ENCODE peak calls at places on chromosomes 1 and 21, in six cellular contexts. One of them, this sample, is unnamed.

GRCh38 chr21:24369278-24369677 is 1238.0 kb downstream of the MRPL39 start:
- DNase-seq in suprapubic skin: no peak
- DNase-seq in psoas muscle: no peak
- DNase-seq in fibroblast of mammary gland: no peak
- DNase-seq in lung: no peak
- DNase-seq in HFF-Myc: no peak
- DNase-seq in this sample: no peak

GRCh38 chr1:57393058-57393457 is 30.8 kb downstream of the DAB1 start:
- DNase-seq in suprapubic skin: no peak
- DNase-seq in psoas muscle: no peak
- DNase-seq in fibroblast of mammary gland: no peak
- DNase-seq in lung: no peak
- DNase-seq in HFF-Myc: no peak
- DNase-seq in this sample: no peak

GRCh38 chr1:208239518-208240381 is 4.4 kb downstream of the PLXNA2 start:
- DNase-seq in suprapubic skin: no peak
- DNase-seq in psoas muscle: no peak
- DNase-seq in fibroblast of mammary gland: no peak
- DNase-seq in lung: no peak
- DNase-seq in HFF-Myc: no peak
- DNase-seq in this sample: no peak

GRCh38 chr1:58836396-58836795 is 52.5 kb upstream of the JUN start:
- DNase-seq in suprapubic skin: no peak
- DNase-seq in psoas muscle: no peak
- DNase-seq in fibroblast of mammary gland: peak
- DNase-seq in lung: no peak
- DNase-seq in HFF-Myc: no peak
- DNase-seq in this sample: no peak

GRCh38 chr1:111486431-111486830 is 12.6 kb downstream of the C1orf162 start:
- DNase-seq in suprapubic skin: no peak
- DNase-seq in psoas muscle: no peak
- DNase-seq in fibroblast of mammary gland: no peak
- DNase-seq in lung: no peak
- DNase-seq in HFF-Myc: no peak
- DNase-seq in this sample: no peak

GRCh38 chr1:150551049-150551783 is 2.0 kb downstream of the ADAMTSL4 start:
- DNase-seq in suprapubic skin: no peak
- DNase-seq in psoas muscle: no peak
- DNase-seq in fibroblast of mammary gland: peak
- DNase-seq in lung: no peak
- DNase-seq in HFF-Myc: no peak
- DNase-seq in this sample: no peak

GRCh38 chr1:59433440-59433813 is 136.5 kb downstream of the FGGY start:
- DNase-seq in suprapubic skin: no peak
- DNase-seq in psoas muscle: peak
- DNase-seq in fibroblast of mammary gland: peak
- DNase-seq in lung: no peak
- DNase-seq in HFF-Myc: no peak
- DNase-seq in this sample: no peak

GRCh38 chr1:113930499-113931161 is 1.5 kb downstream of the HIPK1 start:
- DNase-seq in suprapubic skin: no peak
- DNase-seq in psoas muscle: no peak
- DNase-seq in fibroblast of mammary gland: peak
- DNase-seq in lung: no peak
- DNase-seq in HFF-Myc: no peak
- DNase-seq in this sample: no peak

GRCh38 chr1:178500091-178500770 is 3.5 kb upstream of the CLEC20A start:
- DNase-seq in suprapubic skin: no peak
- DNase-seq in psoas muscle: no peak
- DNase-seq in fibroblast of mammary gland: no peak
- DNase-seq in lung: no peak
- DNase-seq in HFF-Myc: no peak
- DNase-seq in this sample: no peak

GRCh38 chr1:93668951-93669350 is 12.7 kb downstream of the BCAR3 start:
- DNase-seq in suprapubic skin: no peak
- DNase-seq in psoas muscle: no peak
- DNase-seq in fibroblast of mammary gland: no peak
- DNase-seq in lung: no peak
- DNase-seq in HFF-Myc: no peak
- DNase-seq in this sample: no peak

GRCh38 chr1:112866151-112866550 is 89.8 kb downstream of the SLC16A1 start:
- DNase-seq in suprapubic skin: no peak
- DNase-seq in psoas muscle: no peak
- DNase-seq in fibroblast of mammary gland: peak
- DNase-seq in lung: no peak
- DNase-seq in HFF-Myc: no peak
- DNase-seq in this sample: no peak

GRCh38 chr1:22089134-22089571 is 36.6 kb downstream of the CDC42 start:
- DNase-seq in suprapubic skin: no peak
- DNase-seq in psoas muscle: no peak
- DNase-seq in fibroblast of mammary gland: no peak
- DNase-seq in lung: no peak
- DNase-seq in HFF-Myc: no peak
- DNase-seq in this sample: no peak

GRCh38 chr1:22093513-22093912 is 41.0 kb downstream of the CDC42 start:
- DNase-seq in suprapubic skin: no peak
- DNase-seq in psoas muscle: no peak
- DNase-seq in fibroblast of mammary gland: no peak
- DNase-seq in lung: no peak
- DNase-seq in HFF-Myc: no peak
- DNase-seq in this sample: no peak

DNA sequence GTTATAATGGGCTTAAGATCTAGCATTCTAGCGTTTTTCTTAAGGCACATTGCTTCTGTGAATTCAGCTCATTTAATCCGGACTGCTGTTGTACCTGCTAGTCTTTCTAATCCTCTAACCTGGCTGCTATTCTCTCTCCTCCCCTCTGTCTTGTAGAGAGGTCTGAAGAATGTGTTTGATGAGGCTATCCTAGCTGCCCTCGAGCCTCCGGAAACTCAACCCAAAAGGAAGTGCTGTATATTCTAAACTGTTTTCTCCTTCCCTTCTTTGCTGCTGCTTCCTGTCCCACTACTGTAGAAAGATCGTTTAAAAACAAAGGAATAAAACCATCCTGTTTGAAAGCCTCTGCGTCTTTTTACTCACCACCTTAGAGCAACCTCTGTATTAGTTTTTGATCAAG is 37.3 kb downstream of the CDC42 start:
- DNase-seq in suprapubic skin: no peak
- DNase-seq in psoas muscle: no peak
- DNase-seq in fibroblast of mammary gland: no peak
- DNase-seq in lung: no peak
- DNase-seq in HFF-Myc: no peak
- DNase-seq in this sample: no peak
- H3K4me3 ChIP-seq in suprapubic skin: no peak
- H3K4me3 ChIP-seq in psoas muscle: peak
- H3K4me3 ChIP-seq in fibroblast of mammary gland: no peak
- H3K4me3 ChIP-seq in lung: no peak
- H3K4me3 ChIP-seq in HFF-Myc: no peak
- H3K4me3 ChIP-seq in this sample: no peak

GRCh38 chr1:65083263-65083896 is 64.6 kb upstream of the AK4 start:
- DNase-seq in suprapubic skin: no peak
- DNase-seq in psoas muscle: no peak
- DNase-seq in fibroblast of mammary gland: peak
- DNase-seq in lung: no peak
- DNase-seq in HFF-Myc: no peak
- DNase-seq in this sample: no peak

GRCh38 chr1:65079941-65080340 is 68.1 kb upstream of the AK4 start:
- DNase-seq in suprapubic skin: no peak
- DNase-seq in psoas muscle: no peak
- DNase-seq in fibroblast of mammary gland: peak
- DNase-seq in lung: no peak
- DNase-seq in HFF-Myc: no peak
- DNase-seq in this sample: no peak

GRCh38 chr1:65082346-65083040 is 65.5 kb upstream of the AK4 start:
- DNase-seq in suprapubic skin: no peak
- DNase-seq in psoas muscle: no peak
- DNase-seq in fibroblast of mammary gland: no peak
- DNase-seq in lung: no peak
- DNase-seq in HFF-Myc: no peak
- DNase-seq in this sample: no peak

GRCh38 chr1:65084068-65084467 is 63.9 kb upstream of the AK4 start:
- DNase-seq in suprapubic skin: no peak
- DNase-seq in psoas muscle: no peak
- DNase-seq in fibroblast of mammary gland: no peak
- DNase-seq in lung: no peak
- DNase-seq in HFF-Myc: no peak
- DNase-seq in this sample: no peak
- TF ChIP-seq CTCF in suprapubic skin: no peak
- TF ChIP-seq CTCF in psoas muscle: no peak
- TF ChIP-seq CTCF in fibroblast of mammary gland: no peak
- TF ChIP-seq CTCF in lung: no peak
- TF ChIP-seq CTCF in HFF-Myc: no peak
- TF ChIP-seq CTCF in this sample: no peak

DNA sequence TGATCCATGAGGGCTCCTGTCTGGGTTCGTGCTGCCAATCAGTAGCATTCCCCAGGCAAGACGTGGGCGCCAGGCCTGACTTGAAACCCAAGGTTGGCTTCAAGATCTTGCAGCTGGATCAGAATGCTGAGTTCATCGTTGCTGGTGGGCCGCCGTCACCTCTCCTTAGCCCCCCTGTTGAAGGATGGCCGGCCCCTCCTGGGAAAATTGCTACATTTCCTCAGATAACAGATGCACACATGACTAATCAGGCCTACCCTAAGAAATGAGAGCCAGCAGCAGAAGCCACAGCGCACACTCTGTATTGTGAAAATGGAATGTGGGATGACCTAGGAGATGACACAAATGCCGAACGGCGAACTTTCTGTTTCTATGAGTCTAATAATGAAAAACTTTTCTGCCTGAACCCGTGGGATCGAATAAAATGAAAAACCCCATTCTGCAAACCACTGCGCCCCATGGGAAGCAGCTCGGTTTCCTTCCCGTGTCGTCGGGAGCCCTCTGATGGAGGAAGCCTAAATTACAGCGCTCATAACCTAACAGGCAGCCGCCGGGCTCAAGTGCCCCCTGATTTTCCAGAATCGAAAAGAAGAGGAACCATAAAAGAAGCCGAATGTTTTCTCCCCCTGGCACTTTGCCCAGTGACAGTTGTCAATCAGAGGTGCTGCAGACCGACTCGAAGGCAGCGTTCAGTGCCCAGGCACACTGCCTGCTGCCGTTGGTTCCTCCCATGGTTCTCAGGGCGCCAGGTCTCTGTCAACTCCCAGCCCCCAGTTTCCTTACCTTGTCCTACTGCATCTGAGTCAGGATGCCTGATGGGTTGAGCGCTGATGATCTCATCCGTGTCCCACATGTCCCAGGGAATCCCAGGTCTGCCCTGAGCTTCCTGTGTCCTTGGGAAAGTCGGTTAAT is 38.2 kb upstream of the H6PD start:
- DNase-seq in suprapubic skin: no peak
- DNase-seq in psoas muscle: peak
- DNase-seq in fibroblast of mammary gland: peak
- DNase-seq in lung: peak
- DNase-seq in HFF-Myc: no peak
- DNase-seq in this sample: no peak
- H3K4me3 ChIP-seq in suprapubic skin: peak
- H3K4me3 ChIP-seq in psoas muscle: peak
- H3K4me3 ChIP-seq in fibroblast of mammary gland: peak
- H3K4me3 ChIP-seq in lung: no peak
- H3K4me3 ChIP-seq in HFF-Myc: no peak
- H3K4me3 ChIP-seq in this sample: no peak

DNA sequence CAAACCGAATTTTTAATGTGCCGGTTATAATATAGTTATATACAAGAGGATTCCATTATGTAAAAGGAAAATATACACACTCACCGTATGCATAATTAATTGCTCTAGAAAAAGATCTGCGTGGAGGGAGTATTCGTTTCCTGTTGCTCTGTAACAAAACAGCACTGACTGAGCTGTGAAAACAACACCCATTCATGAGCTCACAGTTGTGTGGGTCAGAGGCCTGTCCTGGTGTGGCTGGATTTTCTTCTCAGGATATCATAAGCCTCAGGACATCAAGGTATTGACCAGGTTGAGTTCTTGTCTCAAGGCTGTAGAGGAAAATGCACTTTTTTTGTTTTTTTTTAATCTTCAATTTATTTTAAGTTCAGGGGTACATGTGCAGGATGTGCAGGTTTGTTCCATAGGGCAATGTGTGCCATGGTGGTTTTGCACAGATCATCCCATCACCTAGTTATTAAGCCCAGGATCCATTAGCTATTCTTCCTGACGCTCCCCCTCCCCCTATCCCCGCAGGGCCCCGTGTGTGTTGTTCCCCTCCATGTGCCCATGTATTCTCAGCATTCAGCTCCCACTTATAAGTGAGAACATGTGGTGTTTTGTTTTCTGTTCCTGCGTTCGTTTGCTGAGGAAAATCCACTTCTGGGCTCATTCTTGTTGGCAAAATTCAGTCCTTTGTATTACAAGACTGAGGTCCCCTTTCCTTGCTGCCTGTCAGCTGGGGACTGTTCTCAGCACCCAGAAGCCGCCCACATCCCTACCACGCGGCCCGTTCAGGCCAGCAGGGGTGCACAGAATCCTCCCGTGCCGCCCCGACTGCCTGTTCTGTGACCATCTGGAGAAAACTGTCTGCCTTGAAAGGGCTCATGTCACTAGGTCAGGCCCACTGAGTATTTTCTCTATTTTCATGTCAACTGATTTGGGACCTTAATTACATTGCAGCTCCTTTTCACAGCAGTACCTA is 87.4 kb upstream of the ERRFI1 start:
- DNase-seq in suprapubic skin: no peak
- DNase-seq in psoas muscle: no peak
- DNase-seq in fibroblast of mammary gland: peak
- DNase-seq in lung: no peak
- DNase-seq in HFF-Myc: no peak
- DNase-seq in this sample: no peak
- TF ChIP-seq CTCF in suprapubic skin: no peak
- TF ChIP-seq CTCF in psoas muscle: no peak
- TF ChIP-seq CTCF in fibroblast of mammary gland: no peak
- TF ChIP-seq CTCF in lung: no peak
- TF ChIP-seq CTCF in HFF-Myc: peak
- TF ChIP-seq CTCF in this sample: no peak

GRCh38 chr1:230861489-230861888 is 6.8 kb downstream of the C1orf198 start:
- DNase-seq in suprapubic skin: no peak
- DNase-seq in psoas muscle: no peak
- DNase-seq in fibroblast of mammary gland: no peak
- DNase-seq in lung: no peak
- DNase-seq in HFF-Myc: no peak
- DNase-seq in this sample: no peak
- H3K4me3 ChIP-seq in suprapubic skin: no peak
- H3K4me3 ChIP-seq in psoas muscle: no peak
- H3K4me3 ChIP-seq in fibroblast of mammary gland: no peak
- H3K4me3 ChIP-seq in lung: no peak
- H3K4me3 ChIP-seq in HFF-Myc: no peak
- H3K4me3 ChIP-seq in this sample: no peak

DNA sequence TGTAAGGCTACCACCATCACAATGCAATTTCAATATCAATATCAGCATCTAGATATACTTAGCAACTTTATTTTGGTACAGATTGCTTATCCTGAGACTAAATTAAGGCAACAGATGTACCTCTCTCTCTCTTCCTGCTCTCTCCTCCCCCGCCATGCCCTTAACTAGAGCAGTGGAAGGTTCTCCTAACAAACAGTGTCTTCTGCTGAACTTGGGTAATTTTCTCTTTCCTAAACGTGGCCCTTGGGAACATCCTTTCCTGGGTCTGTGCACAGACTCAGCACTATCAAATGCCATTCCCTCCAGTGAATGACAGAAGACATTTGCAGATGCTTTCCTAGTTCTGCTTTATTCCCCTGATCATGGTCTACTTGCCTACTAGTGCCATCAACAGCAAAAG is 85.6 kb upstream of the TTC39A start:
- DNase-seq in suprapubic skin: no peak
- DNase-seq in psoas muscle: no peak
- DNase-seq in fibroblast of mammary gland: no peak
- DNase-seq in lung: no peak
- DNase-seq in HFF-Myc: no peak
- DNase-seq in this sample: no peak
- TF ChIP-seq CTCF in suprapubic skin: no peak
- TF ChIP-seq CTCF in psoas muscle: no peak
- TF ChIP-seq CTCF in fibroblast of mammary gland: no peak
- TF ChIP-seq CTCF in lung: no peak
- TF ChIP-seq CTCF in HFF-Myc: no peak
- TF ChIP-seq CTCF in this sample: no peak